ENCODE peak calls at places on chromosome 21, in six cellular contexts. T is GM12878, M is H1, P is GM12892, B is K562, F is HepG2. H is an unnamed sample.

GRCh38 chr21:31330144-31330483 is 13.9 kb downstream of the TIAM1 start:
- DNase-seq in M (no peak), F (no peak), B (no peak), P (no peak), T (no peak), H (no peak)

GRCh38 chr21:16181024-16181423 is 451.2 kb downstream of the USP25 start:
- DNase-seq in M (no peak), B (no peak), T (no peak), P (no peak), F (no peak), H (no peak)

GRCh38 chr21:29342394-29342957 is 43.8 kb downstream of the BACH1 start:
- DNase-seq in M (no peak), B (no peak), T (peak), F (no peak), P (no peak), H (no peak)

GRCh38 chr21:14403681-14404318 is 20.9 kb upstream of the HSPA13 start:
- DNase-seq in T (peak), B (peak), M (no peak), P (no peak), F (peak), H (no peak)

GRCh38 chr21:15060776-15061175 is 4.0 kb downstream of the NRIP1 start:
- DNase-seq in B (no peak), T (no peak), P (no peak), M (no peak), F (no peak), H (no peak)

GRCh38 chr21:45386728-45387371 is 18.1 kb upstream of the COL18A1 start:
- DNase-seq in F (no peak), P (no peak), B (no peak), T (no peak), M (no peak), H (no peak)

GRCh38 chr21:38768385-38769071 is 37.2 kb upstream of the ETS2 start:
- DNase-seq in B (peak), F (no peak), T (no peak), P (no peak), M (no peak), H (no peak)

GRCh38 chr21:45721656-45722055 is 78.1 kb downstream of the PCBP3 start:
- DNase-seq in F (no peak), T (no peak), P (no peak), M (no peak), B (no peak), H (no peak)

GRCh38 chr21:23886828-23887708 is 1720.2 kb downstream of the MRPL39 start:
- DNase-seq in T (no peak), M (no peak), B (no peak), P (no peak), F (no peak), H (no peak)

GRCh38 chr21:46038871-46039397 is 57.4 kb downstream of the COL6A1 start:
- DNase-seq in F (no peak), M (no peak), T (no peak), B (no peak), P (no peak), H (no peak)

GRCh38 chr21:17527240-17527639 is 14.4 kb downstream of the CXADR start:
- DNase-seq in T (no peak), B (no peak), F (peak), P (no peak), M (no peak), H (no peak)

GRCh38 chr21:46368533-46369285 is 44.8 kb downstream of the PCNT start:
- DNase-seq in T (peak), P (no peak), B (no peak), M (no peak), F (no peak), H (peak)

GRCh38 chr21:18147678-18148077 is 97.0 kb upstream of the CHODL start:
- DNase-seq in B (no peak), P (no peak), T (no peak), M (no peak), F (no peak), H (no peak)

GRCh38 chr21:46067505-46068201 is 30.3 kb upstream of the COL6A2 start:
- DNase-seq in F (no peak), B (no peak), M (no peak), T (no peak), P (no peak), H (no peak)

GRCh38 chr21:45985471-45986315 is 4.1 kb downstream of the COL6A1 start:
- DNase-seq in B (no peak), P (no peak), M (no peak), F (no peak), T (no peak), H (no peak)

GRCh38 chr21:45870851-45871615 is 110.5 kb upstream of the COL6A1 start:
- DNase-seq in B (no peak), T (no peak), P (no peak), M (no peak), F (no peak), H (no peak)

GRCh38 chr21:38861989-38862683 is 56.4 kb downstream of the ETS2 start:
- DNase-seq in T (peak), M (no peak), P (no peak), B (no peak), F (no peak), H (no peak)

GRCh38 chr21:45421071-45421845 is 16.3 kb downstream of the COL18A1 start:
- DNase-seq in M (no peak), F (no peak), P (no peak), T (no peak), B (no peak), H (no peak)

GRCh38 chr21:15604424-15604823 is 125.4 kb upstream of the USP25 start:
- DNase-seq in F (no peak), T (no peak), P (no peak), M (no peak), B (no peak), H (no peak)

GRCh38 chr21:31900121-31900895 is 27.5 kb downstream of the HUNK start:
- DNase-seq in P (no peak), B (no peak), M (no peak), F (peak), T (no peak), H (no peak)

GRCh38 chr21:38797470-38797869 is 8.3 kb upstream of the ETS2 start:
- DNase-seq in M (no peak), P (no peak), F (peak), T (no peak), B (peak), H (no peak)

GRCh38 chr21:17435565-17436543 is 77.0 kb upstream of the CXADR start:
- DNase-seq in P (no peak), T (no peak), F (no peak), B (no peak), M (no peak), H (no peak)

GRCh38 chr21:31873696-31874599 is 1.1 kb downstream of the HUNK start:
- DNase-seq in T (no peak), B (peak), M (no peak), P (peak), F (no peak), H (peak)

GRCh38 chr21:45456014-45456835 is 51.3 kb downstream of the COL18A1 start:
- DNase-seq in M (no peak), P (no peak), B (no peak), T (no peak), F (no peak), H (no peak)

GRCh38 chr21:39456665-39457064 is 4.9 kb downstream of the SH3BGR start:
- DNase-seq in T (no peak), F (peak), B (no peak), M (no peak), P (no peak), H (no peak)

GRCh38 chr21:45385549-45386050 is 19.4 kb upstream of the COL18A1 start:
- DNase-seq in P (no peak), M (no peak), B (no peak), T (no peak), F (no peak), H (no peak)

GRCh38 chr21:35025206-35026152 is 23.6 kb downstream of the RUNX1 start:
- DNase-seq in T (no peak), P (no peak), F (no peak), B (no peak), M (no peak), H (no peak)

GRCh38 chr21:29501451-29501850 is 202.7 kb downstream of the BACH1 start:
- DNase-seq in M (no peak), P (no peak), T (no peak), B (no peak), F (no peak), H (no peak)

GRCh38 chr21:41767606-41768370 is 936 bp upstream of the RIPK4 start:
- DNase-seq in M (no peak), F (no peak), T (no peak), P (no peak), B (no peak), H (no peak)

GRCh38 chr21:41769106-41769505 is 2.3 kb upstream of the RIPK4 start:
- DNase-seq in T (no peak), M (no peak), F (no peak), P (no peak), B (no peak), H (no peak)

GRCh38 chr21:41769933-41770332 is 3.1 kb upstream of the RIPK4 start:
- DNase-seq in T (no peak), B (no peak), F (no peak), P (no peak), M (no peak), H (no peak)

GRCh38 chr21:41769521-41769920 is 2.7 kb upstream of the RIPK4 start:
- DNase-seq in T (no peak), P (no peak), F (no peak), B (no peak), M (no peak), H (no peak)

DNA sequence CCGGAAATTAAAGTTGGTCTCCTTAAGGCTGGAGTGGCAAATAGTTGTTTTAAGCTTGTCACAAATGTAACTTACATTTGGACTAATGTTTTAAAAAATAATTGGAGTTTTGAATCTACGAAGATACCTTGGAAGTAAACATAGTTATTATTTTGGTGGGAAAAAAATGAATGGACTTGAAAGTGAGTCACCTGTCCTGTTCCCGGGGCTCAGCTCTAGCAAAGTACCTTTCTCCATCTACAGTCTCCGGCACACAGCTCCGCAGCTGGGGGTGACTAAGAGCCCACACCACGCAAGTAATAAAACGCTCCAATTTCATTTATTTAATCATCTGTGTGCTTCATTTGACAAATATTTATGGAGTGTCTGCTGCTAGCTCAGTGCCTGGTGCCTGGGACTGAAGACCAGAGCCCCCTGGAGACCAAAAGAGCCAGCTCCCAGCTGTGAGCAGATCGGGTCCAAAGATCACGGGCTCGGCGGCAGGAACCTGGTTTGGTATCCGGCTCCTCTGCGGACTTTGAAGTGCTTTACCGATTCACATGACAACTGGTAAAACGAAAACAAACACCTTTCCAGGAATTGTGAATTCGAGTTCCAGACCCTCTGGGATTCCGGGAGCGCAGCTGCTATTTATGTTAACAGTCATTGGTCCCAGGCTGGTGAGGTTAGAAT is 1.7 kb upstream of the RIPK4 start:
- DNase-seq in M (no peak), F (peak), P (no peak), B (no peak), T (no peak), H (no peak)
- TF ChIP-seq POLR2AphosphoS5 in M (no peak), F (no peak), P (no peak), B (no peak), T (no peak), H (no peak)

GRCh38 chr21:28016571-28016970 is 976.1 kb downstream of the LTN1 start:
- DNase-seq in B (no peak), P (no peak), T (no peak), M (no peak), F (no peak), H (no peak)
- TF ChIP-seq TAF1 in B (no peak), P (no peak), T (no peak), M (no peak), F (no peak), H (no peak)

GRCh38 chr21:33300701-33301631 is 23.8 kb upstream of the IFNAR1 start:
- DNase-seq in P (no peak), B (peak), F (no peak), T (no peak), M (no peak), H (no peak)
- TF ChIP-seq POLR2A in P (no peak), B (no peak), F (no peak), T (no peak), M (no peak), H (no peak)

DNA sequence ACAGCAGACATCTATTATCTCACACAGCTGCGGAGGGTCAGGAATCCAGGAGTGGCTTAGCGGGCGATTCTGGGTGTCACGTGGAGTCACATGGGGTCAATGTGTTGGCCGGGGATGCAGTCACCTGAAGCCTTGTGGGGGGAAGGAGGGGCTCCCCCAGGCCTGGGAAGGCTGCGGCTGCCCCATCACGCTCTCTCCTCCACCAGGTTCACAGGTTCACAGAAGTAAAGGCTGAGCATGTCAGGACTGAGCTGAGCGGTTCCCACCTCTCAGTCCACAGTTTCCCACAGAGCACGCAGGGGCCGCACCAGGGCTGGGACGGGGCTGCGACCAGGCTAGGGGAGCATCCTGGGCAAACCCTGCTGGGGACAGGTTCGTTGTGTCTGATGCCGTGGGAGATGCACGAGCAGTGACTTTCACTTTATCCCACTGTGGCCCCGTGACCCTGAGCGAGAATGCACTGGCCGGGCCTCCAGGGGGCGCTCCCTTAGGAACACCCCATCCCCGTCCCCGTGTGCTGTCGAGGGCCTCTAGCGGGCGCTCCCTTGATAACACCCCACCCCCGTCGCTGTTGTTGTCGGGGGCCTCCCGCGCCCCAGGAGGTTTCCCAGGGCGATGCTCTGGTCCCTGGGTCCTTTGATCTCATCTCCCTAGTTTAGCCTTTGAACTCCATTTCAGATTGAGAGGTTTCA is 73.2 kb upstream of the TRAPPC10 start:
- DNase-seq in T (peak), P (peak), B (peak), F (peak), M (peak), H (peak)
- TF ChIP-seq POLR2AphosphoS5 in T (peak), P (no peak), B (peak), F (no peak), M (no peak), H (peak)